ENCODE peak calls at places on chromosome 17, in four cellular contexts. O, K, S and M are unnamed samples.

GRCh38 chr17:73480740-73481139 is 163.5 kb downstream of the SDK2 start:
- DNase-seq in O (no peak), K (no peak), S (no peak), M (no peak)

GRCh38 chr17:48307814-48308411 is 122.1 kb downstream of the SKAP1 start:
- DNase-seq in O (peak), K (peak), S (peak), M (peak)

GRCh38 chr17:43817826-43818225 is 15.1 kb downstream of the MPP3 start:
- DNase-seq in O (no peak), K (no peak), S (no peak), M (no peak)

GRCh38 chr17:27533874-27534815 is 77.9 kb downstream of the KSR1 start:
- DNase-seq in O (peak), K (no peak), S (no peak), M (no peak)

GRCh38 chr17:28199728-28200127 is 119.3 kb upstream of the TMEM97 start:
- DNase-seq in O (no peak), K (no peak), S (no peak), M (no peak)

GRCh38 chr17:64025732-64026294 is 5.4 kb upstream of the ICAM2 start:
- DNase-seq in O (peak), K (peak), S (peak), M (peak)

GRCh38 chr17:19290047-19290705 is 53.0 kb downstream of the EPN2 start:
- DNase-seq in O (no peak), K (no peak), S (no peak), M (no peak)

GRCh38 chr17:9729034-9729650 is 62.2 kb downstream of the DHRS7C start:
- DNase-seq in O (peak), K (peak), S (no peak), M (peak)

GRCh38 chr17:74117999-74118421 is 85.5 kb upstream of the RPL38 start:
- DNase-seq in O (peak), K (no peak), S (no peak), M (no peak)

GRCh38 chr17:77594416-77595209 is 363.9 kb upstream of the TNRC6C start:
- DNase-seq in O (no peak), K (no peak), S (no peak), M (no peak)

GRCh38 chr17:33142703-33143299 is 150.3 kb downstream of the ASIC2 start:
- DNase-seq in O (peak), K (no peak), S (no peak), M (peak)

GRCh38 chr17:58632324-58633314 is 59.2 kb downstream of the TEX14 start:
- DNase-seq in O (no peak), K (no peak), S (no peak), M (no peak)

GRCh38 chr17:14699569-14700190 is 398.8 kb downstream of the HS3ST3B1 start:
- DNase-seq in O (peak), K (no peak), S (no peak), M (no peak)

GRCh38 chr17:16980061-16980460 is 8.1 kb upstream of the TNFRSF13B start:
- DNase-seq in O (no peak), K (no peak), S (no peak), M (no peak)

GRCh38 chr17:76696763-76697701 is 13.7 kb downstream of the MXRA7 start:
- DNase-seq in O (no peak), K (no peak), S (no peak), M (no peak)

GRCh38 chr17:75878174-75878998 is at the start of gene TRIM47:
- DNase-seq in O (peak), K (no peak), S (no peak), M (peak)

GRCh38 chr17:683499-684254 is 31.0 kb downstream of the VPS53 start:
- DNase-seq in O (no peak), K (no peak), S (no peak), M (no peak)

GRCh38 chr17:67830440-67830839 is 5.1 kb downstream of the BPTF start:
- DNase-seq in O (peak), K (no peak), S (no peak), M (peak)

GRCh38 chr17:18944646-18945045 is 7.3 kb upstream of the SLC5A10 start:
- DNase-seq in O (no peak), K (no peak), S (no peak), M (no peak)

GRCh38 chr17:42345396-42346078 is 42.7 kb downstream of the STAT3 start:
- DNase-seq in O (peak), K (no peak), S (no peak), M (no peak)

GRCh38 chr17:2580641-2581040 is 12.8 kb upstream of the PAFAH1B1 start:
- DNase-seq in O (peak), K (no peak), S (no peak), M (no peak)

GRCh38 chr17:39527220-39527813 is 66.0 kb downstream of the CDK12 start:
- DNase-seq in O (peak), K (peak), S (no peak), M (no peak)

GRCh38 chr17:64319531-64319930 is 56.5 kb upstream of the TEX2 start:
- DNase-seq in O (no peak), K (no peak), S (no peak), M (no peak)

GRCh38 chr17:60106377-60107059 is 27.8 kb upstream of the HEATR6 start:
- DNase-seq in O (no peak), K (no peak), S (no peak), M (no peak)

DNA sequence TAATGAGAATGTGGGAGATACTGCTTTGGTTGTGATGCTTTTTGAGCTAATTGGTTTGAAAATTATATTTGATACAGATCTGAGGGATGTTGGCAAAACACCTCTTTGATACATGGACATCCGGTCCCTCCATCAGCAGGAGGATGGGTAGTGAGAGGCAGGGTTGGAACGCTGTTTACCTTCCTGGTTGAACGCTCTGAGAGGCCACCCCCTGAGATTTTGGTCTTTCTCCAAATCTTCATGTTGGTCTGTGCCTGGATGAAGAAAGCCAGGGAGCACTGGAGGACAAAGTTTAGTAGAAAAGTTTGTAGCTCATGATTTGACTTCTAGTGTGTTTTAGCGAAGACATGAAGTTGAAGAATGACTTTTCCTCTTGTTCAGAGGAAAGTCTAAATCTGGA is 85.8 kb downstream of the MSI2 start:
- DNase-seq in O (no peak), K (no peak), S (no peak), M (no peak)
- TF ChIP-seq CTCF in O (no peak), K (no peak), S (no peak), M (no peak)

GRCh38 chr17:55742272-55743102 is 8.4 kb upstream of the PCTP start:
- DNase-seq in O (no peak), K (no peak), S (no peak), M (no peak)
- TF ChIP-seq CTCF in O (no peak), K (peak), S (no peak), M (no peak)

GRCh38 chr17:56777859-56778258 is 55.9 kb downstream of the C17orf67 start:
- DNase-seq in O (no peak), K (no peak), S (no peak), M (no peak)

GRCh38 chr17:56779898-56780777 is 53.6 kb downstream of the C17orf67 start:
- DNase-seq in O (peak), K (peak), S (peak), M (peak)

GRCh38 chr17:56779306-56779705 is 54.4 kb downstream of the C17orf67 start:
- DNase-seq in O (no peak), K (no peak), S (no peak), M (no peak)

GRCh38 chr17:56781944-56782737 is 51.6 kb downstream of the C17orf67 start:
- DNase-seq in O (no peak), K (no peak), S (no peak), M (no peak)

GRCh38 chr17:56778898-56779297 is 54.8 kb downstream of the C17orf67 start:
- DNase-seq in O (no peak), K (no peak), S (no peak), M (no peak)
- TF ChIP-seq CTCF in O (no peak), K (no peak), S (no peak), M (no peak)

DNA sequence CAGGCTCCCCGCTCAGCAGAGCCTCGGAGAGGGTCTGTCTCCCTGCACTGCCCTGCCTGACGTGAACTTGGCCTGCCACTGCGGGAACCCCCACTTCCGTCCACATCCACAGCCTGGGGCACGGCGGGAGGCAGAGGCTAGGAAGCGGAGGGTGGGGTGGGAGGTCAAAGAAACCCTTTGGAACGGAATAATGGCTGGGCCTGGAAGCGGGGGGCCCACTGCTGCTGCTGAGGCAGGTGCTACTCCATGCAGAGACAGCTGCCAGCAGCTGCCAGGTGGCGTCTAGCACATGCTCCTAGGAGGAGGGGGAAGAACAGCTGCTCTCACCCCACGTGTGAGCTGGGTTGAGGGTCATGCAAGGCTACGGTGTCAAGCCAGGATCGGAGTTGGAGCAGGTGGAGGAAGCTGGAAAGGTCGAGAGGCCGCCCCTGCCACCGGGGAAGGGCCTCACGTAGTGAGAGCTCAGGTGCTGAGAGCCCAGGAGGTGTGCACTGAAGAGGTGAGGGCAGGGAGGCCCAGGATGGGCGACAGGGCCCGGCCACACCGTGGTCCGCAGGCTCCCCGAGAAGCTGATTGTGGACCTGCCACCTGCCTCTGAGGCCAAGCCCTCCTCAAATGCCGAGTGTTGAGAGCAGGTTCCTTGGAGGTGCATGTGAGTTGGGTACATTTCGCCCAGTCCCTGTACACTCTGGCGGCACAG is 9.8 kb downstream of the FSCN2 start:
- DNase-seq in O (no peak), K (no peak), S (no peak), M (no peak)
- TF ChIP-seq CTCF in O (no peak), K (no peak), S (no peak), M (no peak)

DNA sequence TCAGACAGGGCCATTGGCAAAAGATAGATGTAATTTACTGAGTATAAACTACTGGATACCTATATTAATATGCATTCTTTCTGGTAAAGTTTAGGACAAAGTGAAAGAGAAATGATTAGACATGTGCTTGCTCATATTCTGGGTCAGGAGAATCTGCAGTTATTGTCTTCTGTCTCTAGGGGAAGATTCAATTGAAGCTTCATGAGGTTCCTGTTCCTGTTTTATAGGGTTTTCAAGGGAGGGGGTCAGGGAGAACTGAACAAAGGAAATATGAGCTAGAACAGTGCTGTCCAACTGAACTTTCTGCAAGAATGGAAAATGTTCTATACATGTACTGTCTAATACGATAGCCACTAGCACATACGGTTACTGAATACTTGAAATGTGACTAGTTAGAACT is 59.3 kb upstream of the CORO6 start:
- DNase-seq in O (no peak), K (no peak), S (no peak), M (no peak)
- TF ChIP-seq CTCF in O (no peak), K (no peak), S (no peak), M (no peak)

GRCh38 chr17:78652913-78653312 is 75.7 kb upstream of the DNAH17 start:
- DNase-seq in O (no peak), K (no peak), S (no peak), M (no peak)

GRCh38 chr17:78652024-78652423 is 74.8 kb upstream of the DNAH17 start:
- DNase-seq in O (no peak), K (no peak), S (no peak), M (no peak)

GRCh38 chr17:78648293-78648692 is 71.1 kb upstream of the DNAH17 start:
- DNase-seq in O (no peak), K (no peak), S (no peak), M (no peak)

GRCh38 chr17:78651551-78651950 is 74.4 kb upstream of the DNAH17 start:
- DNase-seq in O (no peak), K (no peak), S (no peak), M (no peak)

GRCh38 chr17:78650093-78650715 is 73.0 kb upstream of the DNAH17 start:
- DNase-seq in O (no peak), K (no peak), S (no peak), M (no peak)
- TF ChIP-seq CTCF in O (no peak), K (no peak), S (no peak), M (no peak)